ENCODE peak calls at places on chromosome 9, in seven cellular contexts. One of them, this sample, is unnamed.

GRCh38 chr9:106450549-106450948 is 412.4 kb upstream of the ZNF462 start:
- DNase-seq in stimulated activated CD4-positive, alpha-beta T cell treated with anti-CD3 and anti-CD28 coated beads, Interleukin-2, amount 100 ng/mL, for 24 hours: no peak
- DNase-seq in fibroblast of lung: no peak
- DNase-seq in activated T-cell treated with anti-CD3 and anti-CD28 coated beads for 24 hours: no peak
- DNase-seq in kidney epithelial cell: no peak
- DNase-seq in EL: no peak
- DNase-seq in adrenal gland: no peak
- DNase-seq in this sample: peak

GRCh38 chr9:27394154-27394825 is 97.3 kb upstream of the EQTN start:
- DNase-seq in stimulated activated CD4-positive, alpha-beta T cell treated with anti-CD3 and anti-CD28 coated beads, Interleukin-2, amount 100 ng/mL, for 24 hours: no peak
- DNase-seq in fibroblast of lung: no peak
- DNase-seq in activated T-cell treated with anti-CD3 and anti-CD28 coated beads for 24 hours: no peak
- DNase-seq in kidney epithelial cell: no peak
- DNase-seq in EL: no peak
- DNase-seq in adrenal gland: no peak
- DNase-seq in this sample: no peak

GRCh38 chr9:124017929-124018730 is 6.6 kb downstream of the LHX2 start:
- DNase-seq in stimulated activated CD4-positive, alpha-beta T cell treated with anti-CD3 and anti-CD28 coated beads, Interleukin-2, amount 100 ng/mL, for 24 hours: no peak
- DNase-seq in fibroblast of lung: no peak
- DNase-seq in activated T-cell treated with anti-CD3 and anti-CD28 coated beads for 24 hours: no peak
- DNase-seq in kidney epithelial cell: no peak
- DNase-seq in EL: no peak
- DNase-seq in adrenal gland: no peak
- DNase-seq in this sample: no peak

GRCh38 chr9:122374885-122375420 is 4.1 kb downstream of the PTGS1 start:
- DNase-seq in stimulated activated CD4-positive, alpha-beta T cell treated with anti-CD3 and anti-CD28 coated beads, Interleukin-2, amount 100 ng/mL, for 24 hours: no peak
- DNase-seq in fibroblast of lung: peak
- DNase-seq in activated T-cell treated with anti-CD3 and anti-CD28 coated beads for 24 hours: no peak
- DNase-seq in kidney epithelial cell: no peak
- DNase-seq in EL: peak
- DNase-seq in adrenal gland: peak
- DNase-seq in this sample: peak

GRCh38 chr9:13503599-13503998 is 224.1 kb upstream of the MPDZ start:
- DNase-seq in stimulated activated CD4-positive, alpha-beta T cell treated with anti-CD3 and anti-CD28 coated beads, Interleukin-2, amount 100 ng/mL, for 24 hours: no peak
- DNase-seq in fibroblast of lung: no peak
- DNase-seq in activated T-cell treated with anti-CD3 and anti-CD28 coated beads for 24 hours: no peak
- DNase-seq in kidney epithelial cell: no peak
- DNase-seq in EL: no peak
- DNase-seq in adrenal gland: no peak
- DNase-seq in this sample: no peak

GRCh38 chr9:70987986-70988385 is 133.4 kb downstream of the TRPM3 start:
- DNase-seq in stimulated activated CD4-positive, alpha-beta T cell treated with anti-CD3 and anti-CD28 coated beads, Interleukin-2, amount 100 ng/mL, for 24 hours: no peak
- DNase-seq in fibroblast of lung: peak
- DNase-seq in activated T-cell treated with anti-CD3 and anti-CD28 coated beads for 24 hours: no peak
- DNase-seq in kidney epithelial cell: no peak
- DNase-seq in EL: peak
- DNase-seq in adrenal gland: no peak
- DNase-seq in this sample: no peak

GRCh38 chr9:127076860-127077657 is 45.4 kb downstream of the ANGPTL2 start:
- DNase-seq in stimulated activated CD4-positive, alpha-beta T cell treated with anti-CD3 and anti-CD28 coated beads, Interleukin-2, amount 100 ng/mL, for 24 hours: no peak
- DNase-seq in fibroblast of lung: no peak
- DNase-seq in activated T-cell treated with anti-CD3 and anti-CD28 coated beads for 24 hours: no peak
- DNase-seq in kidney epithelial cell: no peak
- DNase-seq in EL: no peak
- DNase-seq in adrenal gland: peak
- DNase-seq in this sample: no peak

GRCh38 chr9:127722055-127722454 is 6.2 kb downstream of the TTC16 start:
- DNase-seq in stimulated activated CD4-positive, alpha-beta T cell treated with anti-CD3 and anti-CD28 coated beads, Interleukin-2, amount 100 ng/mL, for 24 hours: no peak
- DNase-seq in fibroblast of lung: no peak
- DNase-seq in activated T-cell treated with anti-CD3 and anti-CD28 coated beads for 24 hours: no peak
- DNase-seq in kidney epithelial cell: no peak
- DNase-seq in EL: no peak
- DNase-seq in adrenal gland: no peak
- DNase-seq in this sample: no peak

GRCh38 chr9:89077519-89077918 is 86.3 kb downstream of the S1PR3 start:
- DNase-seq in stimulated activated CD4-positive, alpha-beta T cell treated with anti-CD3 and anti-CD28 coated beads, Interleukin-2, amount 100 ng/mL, for 24 hours: no peak
- DNase-seq in fibroblast of lung: no peak
- DNase-seq in activated T-cell treated with anti-CD3 and anti-CD28 coated beads for 24 hours: no peak
- DNase-seq in kidney epithelial cell: no peak
- DNase-seq in EL: no peak
- DNase-seq in adrenal gland: no peak
- DNase-seq in this sample: no peak